ENCODE peak calls at places on chromosomes 11 and 22, in six cellular contexts. S is HepG2, Y is K562, U is GM12891, P is GM12878, L is H1. J is an unnamed sample.

GRCh38 chr11:65786786-65787636 is at the start of gene OVOL1:
- DNase-seq in S (no peak), Y (no peak), U (no peak), P (no peak), L (peak), J (no peak)

GRCh38 chr22:29799217-29799680 is 32.1 kb downstream of the UQCR10 start:
- DNase-seq in S (peak), Y (peak), U (no peak), P (no peak), L (no peak), J (no peak)

GRCh38 chr11:19370100-19370861 is 129.5 kb upstream of the E2F8 start:
- DNase-seq in S (no peak), Y (no peak), U (no peak), P (no peak), L (no peak), J (no peak)

GRCh38 chr22:43302462-43303109 is 40.6 kb downstream of the SCUBE1 start:
- DNase-seq in S (no peak), Y (no peak), U (no peak), P (no peak), L (no peak), J (no peak)

GRCh38 chr22:35219012-35219411 is 38.3 kb upstream of the HMGXB4 start:
- DNase-seq in S (no peak), Y (peak), U (no peak), P (no peak), L (no peak), J (no peak)

GRCh38 chr22:28181332-28181731 is 262.3 kb upstream of the PITPNB start:
- DNase-seq in S (no peak), Y (no peak), U (no peak), P (no peak), L (no peak), J (no peak)

GRCh38 chr11:4095509-4096230 is 1.1 kb downstream of the RRM1 start:
- DNase-seq in S (peak), Y (peak), U (no peak), P (no peak), L (no peak), J (no peak)

GRCh38 chr11:47373876-47374820 is 4.2 kb downstream of the SPI1 start:
- DNase-seq in S (peak), Y (peak), U (peak), P (no peak), L (peak), J (peak)

GRCh38 chr11:1452744-1453143 is 33.8 kb downstream of the MOB2 start:
- DNase-seq in S (no peak), Y (no peak), U (no peak), P (no peak), L (no peak), J (no peak)

GRCh38 chr22:20586403-20586745 is 79.0 kb downstream of the MED15 start:
- DNase-seq in S (no peak), Y (no peak), U (no peak), P (no peak), L (no peak), J (no peak)

GRCh38 chr11:38460901-38461300 is 1862.9 kb upstream of the RAG2 start:
- DNase-seq in S (no peak), Y (no peak), U (no peak), P (no peak), L (no peak), J (no peak)

GRCh38 chr11:128868851-128869671 is 2.0 kb upstream of the KCNJ1 start:
- DNase-seq in S (no peak), Y (no peak), U (no peak), P (no peak), L (no peak), J (no peak)

GRCh38 chr11:95092549-95093324 is 3.1 kb downstream of the ENDOD1 start:
- DNase-seq in S (peak), Y (peak), U (no peak), P (no peak), L (no peak), J (no peak)

GRCh38 chr11:1519028-1519736 is 32.6 kb upstream of the MOB2 start:
- DNase-seq in S (no peak), Y (no peak), U (no peak), P (no peak), L (no peak), J (no peak)

GRCh38 chr11:116400081-116400480 is 372.7 kb downstream of the BUD13 start:
- DNase-seq in S (peak), Y (no peak), U (no peak), P (no peak), L (no peak), J (no peak)

GRCh38 chr11:116394022-116394421 is 378.8 kb downstream of the BUD13 start:
- DNase-seq in S (no peak), Y (no peak), U (no peak), P (no peak), L (no peak), J (no peak)

GRCh38 chr11:116396332-116396731 is 376.5 kb downstream of the BUD13 start:
- DNase-seq in S (no peak), Y (no peak), U (no peak), P (no peak), L (no peak), J (no peak)

DNA sequence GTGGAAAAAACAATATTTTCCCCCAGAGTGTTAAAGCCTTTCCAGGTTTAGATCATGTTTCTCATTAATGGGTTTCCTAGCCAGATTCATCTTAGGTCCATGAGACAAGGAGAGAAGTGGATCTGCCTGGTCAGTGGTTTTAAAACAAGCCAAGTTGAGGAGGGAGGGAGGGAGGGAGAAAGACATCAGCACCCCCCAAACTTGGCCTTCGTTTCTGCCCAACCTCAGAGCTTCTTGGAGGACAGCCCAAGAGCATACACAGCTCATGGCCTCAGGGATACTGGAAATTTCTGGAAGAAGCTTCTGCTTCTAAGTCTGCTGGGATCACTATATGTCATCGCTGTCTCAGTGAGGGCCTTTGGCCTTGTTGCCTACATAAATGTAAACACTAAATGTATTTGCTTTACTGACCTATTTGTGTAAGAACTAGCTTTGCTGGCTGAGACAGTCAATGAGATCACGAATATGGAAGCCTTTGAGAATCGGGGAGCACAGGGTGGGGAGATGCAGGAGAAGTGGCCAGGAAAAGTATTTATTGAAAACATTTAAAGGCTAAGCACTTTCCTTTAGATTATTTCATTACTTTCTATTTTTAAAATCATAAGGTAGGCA is 375.1 kb downstream of the BUD13 start:
- DNase-seq in S (peak), Y (no peak), U (no peak), P (no peak), L (no peak), J (no peak)
- TF ChIP-seq TAF1 in S (no peak), Y (no peak), U (no peak), P (no peak), L (no peak), J (no peak)

GRCh38 chr22:48758021-48758561 is 1069.6 kb downstream of the BRD1 start:
- DNase-seq in S (no peak), Y (no peak), U (no peak), P (no peak), L (no peak), J (no peak)

GRCh38 chr22:48760481-48761238 is 1067.0 kb downstream of the BRD1 start:
- DNase-seq in S (no peak), Y (no peak), U (no peak), P (no peak), L (no peak), J (no peak)

GRCh38 chr22:48757581-48757980 is 1070.1 kb downstream of the BRD1 start:
- DNase-seq in S (no peak), Y (no peak), U (no peak), P (no peak), L (peak), J (no peak)

GRCh38 chr22:48761546-48761945 is 1066.1 kb downstream of the BRD1 start:
- DNase-seq in S (no peak), Y (no peak), U (no peak), P (no peak), L (no peak), J (no peak)

DNA sequence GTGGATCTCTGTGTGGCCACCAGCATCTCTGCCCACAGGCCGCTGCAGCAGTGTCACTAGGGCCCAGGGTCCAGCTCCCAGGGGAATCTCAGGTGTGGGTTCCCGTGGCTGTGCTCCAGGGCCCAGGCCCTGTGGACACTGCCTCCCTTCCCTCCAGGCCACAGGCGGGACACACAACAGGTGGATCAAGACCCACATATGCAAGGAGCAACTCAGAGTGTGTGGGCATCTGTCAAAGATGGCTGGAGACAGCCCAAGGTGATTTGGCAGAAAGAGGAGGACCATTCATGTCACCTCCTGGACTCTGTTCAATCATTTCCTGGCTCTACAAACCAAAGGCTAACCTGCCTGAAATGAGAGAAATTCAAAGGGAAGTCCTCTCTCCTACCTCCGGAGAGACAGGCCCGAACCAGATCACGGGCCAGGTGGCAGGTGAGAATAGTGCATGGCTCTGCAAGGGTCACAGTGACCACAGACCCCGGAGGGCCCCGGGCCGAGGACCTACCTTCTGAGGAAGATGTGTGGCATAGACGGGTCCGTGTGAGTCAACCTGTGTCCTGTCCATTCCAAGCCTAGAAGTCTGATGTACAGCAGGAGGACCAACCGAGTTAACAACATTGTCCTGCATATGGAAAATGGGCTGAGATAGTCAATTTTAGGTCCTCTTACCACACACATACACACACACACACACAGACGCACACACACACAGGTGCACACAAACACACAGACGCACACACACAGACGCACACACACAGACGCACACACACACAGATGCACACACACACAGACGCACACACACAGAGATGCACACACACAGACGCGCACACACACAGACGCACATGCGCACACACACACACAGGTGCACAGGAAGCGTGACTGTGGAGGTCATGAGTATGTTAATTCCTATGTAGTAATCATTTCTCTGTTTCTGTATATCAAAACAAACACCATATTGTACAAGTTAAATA is 1068.5 kb downstream of the BRD1 start:
- DNase-seq in S (no peak), Y (no peak), U (no peak), P (no peak), L (no peak), J (no peak)
- TF ChIP-seq POLR2A in S (no peak), Y (no peak), U (no peak), P (no peak), L (no peak), J (no peak)

DNA sequence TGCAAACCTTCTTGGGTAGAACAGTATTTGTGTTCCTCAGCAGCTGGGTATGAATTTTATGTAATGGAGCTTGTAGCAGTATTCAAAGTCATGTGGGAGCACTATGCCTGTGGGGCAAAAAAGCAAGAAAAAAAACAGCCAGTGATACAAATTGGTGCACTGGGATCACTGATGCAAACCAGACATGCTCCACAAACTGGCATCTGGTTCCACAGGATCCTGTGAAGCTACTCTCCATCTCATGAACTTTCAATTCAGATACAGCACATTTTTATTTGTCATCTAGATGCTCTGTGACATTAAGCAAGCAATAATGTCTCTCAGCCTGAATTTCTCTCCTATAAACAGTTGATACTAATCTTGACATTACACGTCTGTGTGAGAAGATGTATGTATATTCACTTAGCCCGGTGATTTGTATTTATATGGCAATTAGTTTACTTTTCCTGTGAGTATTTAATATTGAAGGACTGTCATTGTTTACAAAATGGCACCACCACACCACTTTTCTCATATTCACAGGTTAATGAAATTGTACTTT is 208.5 kb upstream of the GRIA4 start:
- DNase-seq in S (no peak), Y (no peak), U (no peak), P (no peak), L (no peak), J (no peak)
- TF ChIP-seq POLR2AphosphoS5 in S (no peak), Y (no peak), U (no peak), P (no peak), L (no peak), J (no peak)

GRCh38 chr11:83162377-83162776 is 5.4 kb downstream of the PCF11 start:
- DNase-seq in S (no peak), Y (no peak), U (no peak), P (no peak), L (no peak), J (no peak)
- TF ChIP-seq TAF1 in S (no peak), Y (no peak), U (no peak), P (no peak), L (no peak), J (no peak)

DNA sequence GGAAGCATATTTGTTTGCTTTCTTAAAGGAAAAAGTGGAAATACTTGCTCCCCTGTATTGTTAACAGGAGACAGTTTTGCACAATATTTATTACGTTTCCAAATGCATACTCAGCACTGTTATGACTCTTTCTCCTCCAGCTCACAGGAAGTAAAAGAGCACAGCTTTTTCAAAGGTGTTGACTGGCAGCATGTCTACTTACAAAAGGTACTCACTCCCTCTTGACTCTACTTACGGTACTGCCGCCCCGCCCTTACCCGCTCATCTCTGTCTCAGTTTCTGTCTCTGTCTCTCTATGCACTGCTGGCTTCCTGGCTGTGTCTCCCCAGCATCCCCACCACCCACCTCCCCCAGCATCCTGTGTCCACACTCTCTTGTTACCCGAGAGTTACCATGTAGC is 32.2 kb upstream of the MYO18B start:
- DNase-seq in S (no peak), Y (no peak), U (no peak), P (peak), L (no peak), J (no peak)
- TF ChIP-seq POLR2A in S (no peak), Y (no peak), U (no peak), P (no peak), L (no peak), J (no peak)